ENCODE peak calls at places on chromosomes 1 and 21, in four cellular contexts. Z is GM12891, G is AG04450, W is activated gamma-delta T cell treated with Interleukin-2 at 50 U/mL for 16 hours. T is an unnamed sample.

GRCh38 chr1:193190096-193190744 is 3.8 kb upstream of the B3GALT2 start:
- DNase-seq in Z (no peak), G (no peak), W (no peak), T (no peak)

GRCh38 chr21:27833298-27833697 is 866.4 kb upstream of the ADAMTS5 start:
- DNase-seq in Z (no peak), G (no peak), W (no peak), T (no peak)

GRCh38 chr21:41634211-41634694 is 126.3 kb upstream of the TMPRSS2 start:
- DNase-seq in Z (no peak), G (no peak), W (no peak), T (no peak)

GRCh38 chr21:15742052-15742451 is 12.3 kb downstream of the USP25 start:
- DNase-seq in Z (no peak), G (no peak), W (no peak), T (no peak)

GRCh38 chr1:226121587-226122400 is 59.3 kb downstream of the H3-3A start:
- DNase-seq in Z (peak; percentile 89), G (no peak), W (peak; percentile 76), T (peak; percentile 75)

GRCh38 chr1:114388432-114389003 is 122.5 kb downstream of the TRIM33 start:
- DNase-seq in Z (no peak), G (no peak), W (no peak), T (no peak)

GRCh38 chr1:113579256-113580018 is 179.8 kb downstream of the PHTF1 start:
- DNase-seq in Z (no peak), G (no peak), W (no peak), T (no peak)

GRCh38 chr21:42080788-42081083 is 9.6 kb downstream of the UMODL1 start:
- DNase-seq in Z (no peak), G (peak; percentile 68), W (no peak), T (no peak)

GRCh38 chr1:203592156-203592555 is 34.5 kb upstream of the ATP2B4 start:
- DNase-seq in Z (no peak), G (no peak), W (no peak), T (no peak)

GRCh38 chr1:71031426-71031825 is 16.2 kb downstream of the PTGER3 start:
- DNase-seq in Z (no peak), G (no peak), W (no peak), T (no peak)

GRCh38 chr1:113701429-113701828 is 57.9 kb downstream of the PHTF1 start:
- DNase-seq in Z (no peak), G (no peak), W (no peak), T (no peak)

GRCh38 chr1:184614667-184615066 is 140.0 kb downstream of the EDEM3 start:
- DNase-seq in Z (no peak), G (no peak), W (no peak), T (no peak)

GRCh38 chr1:50774759-50775351 is 185.2 kb downstream of the FAF1 start:
- DNase-seq in Z (no peak), G (peak; percentile 39), W (no peak), T (no peak)

GRCh38 chr1:10237157-10237539 is 26.8 kb downstream of the KIF1B start:
- DNase-seq in Z (no peak), G (no peak), W (no peak), T (no peak)

GRCh38 chr1:111515291-111516007 is 12.0 kb upstream of the ADORA3 start:
- DNase-seq in Z (no peak), G (no peak), W (no peak), T (no peak)

GRCh38 chr1:85502625-85503083 is 37.7 kb upstream of the DDAH1 start:
- DNase-seq in Z (no peak), G (peak; percentile 59), W (no peak), T (no peak)

GRCh38 chr1:168488153-168488552 is 55.6 kb downstream of the XCL2 start:
- DNase-seq in Z (no peak), G (no peak), W (no peak), T (no peak)

GRCh38 chr21:35257413-35257812 is 208.3 kb upstream of the RUNX1 start:
- DNase-seq in Z (no peak), G (peak; percentile 68), W (no peak), T (no peak)

GRCh38 chr1:232440325-232441059 is 189.4 kb downstream of the SIPA1L2 start:
- DNase-seq in Z (no peak), G (no peak), W (no peak), T (no peak)

GRCh38 chr1:61746768-61747167 is 4.5 kb downstream of the PATJ start:
- DNase-seq in Z (no peak), G (no peak), W (no peak), T (no peak)

GRCh38 chr1:245378352-245379144 is 223.8 kb downstream of the KIF26B start:
- DNase-seq in Z (no peak), G (no peak), W (no peak), T (peak; percentile 52)

GRCh38 chr21:46159841-46160562 is 4.6 kb upstream of the FTCD start:
- DNase-seq in Z (no peak), G (no peak), W (no peak), T (no peak)

GRCh38 chr1:236156512-236157208 is 14.3 kb downstream of the GPR137B start:
- DNase-seq in Z (peak; percentile 86), G (no peak), W (no peak), T (peak; percentile 11)

GRCh38 chr1:143735764-143736461 is 235.9 kb downstream of the FAM72C start:
- DNase-seq in Z (no peak), G (no peak), W (no peak), T (no peak)

GRCh38 chr1:100423832-100424337 is 71.6 kb downstream of the CDC14A start:
- DNase-seq in Z (no peak), G (no peak), W (no peak), T (no peak)

GRCh38 chr1:19087737-19088594 is 122.1 kb downstream of the UBR4 start:
- DNase-seq in Z (no peak), G (no peak), W (no peak), T (no peak)

GRCh38 chr1:62437273-62437945 is 560 bp downstream of the USP1 start:
- DNase-seq in Z (peak; percentile 15), G (no peak), W (peak; percentile 31), T (peak; percentile 41)

T was measured in CD8-positive, alpha-beta T cell.